ENCODE peak calls at places on chromosomes 2 and 18, in eight cellular contexts. Y, K, L, H, E, W, U and V are unnamed samples.

GRCh38 chr2:164840930-164841718 is 499 bp downstream of the COBLL1 start:
- DNase-seq in Y (no peak), K (peak; percentile 71), L (peak; percentile 12), H (no peak), E (peak; percentile 85), W (peak; percentile 32), U (peak; percentile 86), V (peak; percentile 84)

GRCh38 chr2:143241403-143242088 is 112.3 kb downstream of the ARHGAP15 start:
- DNase-seq in Y (no peak), K (peak; percentile 29), L (no peak), H (no peak), E (no peak), W (no peak), U (no peak), V (no peak)

GRCh38 chr2:179796213-179797007 is 65.0 kb downstream of the ZNF385B start:
- DNase-seq in Y (no peak), K (no peak), L (no peak), H (no peak), E (no peak), W (no peak), U (no peak), V (no peak)

GRCh38 chr2:100742884-100743283 is 77.1 kb upstream of the NPAS2 start:
- DNase-seq in Y (peak; percentile 47), K (peak; percentile 94), L (no peak), H (no peak), E (no peak), W (peak; percentile 98), U (no peak), V (no peak)

GRCh38 chr2:218508299-218508698 is 59.9 kb downstream of the USP37 start:
- DNase-seq in Y (no peak), K (no peak), L (no peak), H (no peak), E (no peak), W (no peak), U (no peak), V (no peak)

GRCh38 chr2:172246649-172247048 is 143.9 kb upstream of the DLX2 start:
- DNase-seq in Y (no peak), K (peak; percentile 53), L (no peak), H (no peak), E (no peak), W (peak; percentile 66), U (no peak), V (no peak)

GRCh38 chr18:23719634-23720201 is 30.5 kb downstream of the LAMA3 start:
- DNase-seq in Y (peak; percentile 47), K (peak; percentile 98), L (peak; percentile 9), H (no peak), E (no peak), W (peak; percentile 98), U (peak; percentile 22), V (no peak)

GRCh38 chr2:172288603-172289002 is 138.8 kb upstream of the ITGA6 start:
- DNase-seq in Y (no peak), K (peak; percentile 54), L (no peak), H (no peak), E (no peak), W (peak; percentile 47), U (peak; percentile 38), V (no peak)

GRCh38 chr2:71454221-71455010 is 1.1 kb downstream of the DYSF start:
- DNase-seq in Y (peak; percentile 86), K (no peak), L (no peak), H (no peak), E (peak; percentile 86), W (no peak), U (no peak), V (peak; percentile 73)

GRCh38 chr18:45103319-45104070 is 422.8 kb downstream of the SETBP1 start:
- DNase-seq in Y (no peak), K (no peak), L (no peak), H (no peak), E (no peak), W (no peak), U (no peak), V (no peak)

GRCh38 chr2:164700390-164700789 is 79.1 kb upstream of the GRB14 start:
- DNase-seq in Y (no peak), K (peak; percentile 39), L (no peak), H (no peak), E (no peak), W (peak; percentile 22), U (no peak), V (no peak)

GRCh38 chr2:42809131-42809875 is 16.9 kb upstream of the HAAO start:
- DNase-seq in Y (no peak), K (no peak), L (no peak), H (no peak), E (peak; percentile 74), W (no peak), U (peak; percentile 50), V (no peak)

GRCh38 chr2:204306667-204307066 is 238.6 kb upstream of the PARD3B start:
- DNase-seq in Y (no peak), K (no peak), L (no peak), H (no peak), E (no peak), W (no peak), U (no peak), V (no peak)

DNA sequence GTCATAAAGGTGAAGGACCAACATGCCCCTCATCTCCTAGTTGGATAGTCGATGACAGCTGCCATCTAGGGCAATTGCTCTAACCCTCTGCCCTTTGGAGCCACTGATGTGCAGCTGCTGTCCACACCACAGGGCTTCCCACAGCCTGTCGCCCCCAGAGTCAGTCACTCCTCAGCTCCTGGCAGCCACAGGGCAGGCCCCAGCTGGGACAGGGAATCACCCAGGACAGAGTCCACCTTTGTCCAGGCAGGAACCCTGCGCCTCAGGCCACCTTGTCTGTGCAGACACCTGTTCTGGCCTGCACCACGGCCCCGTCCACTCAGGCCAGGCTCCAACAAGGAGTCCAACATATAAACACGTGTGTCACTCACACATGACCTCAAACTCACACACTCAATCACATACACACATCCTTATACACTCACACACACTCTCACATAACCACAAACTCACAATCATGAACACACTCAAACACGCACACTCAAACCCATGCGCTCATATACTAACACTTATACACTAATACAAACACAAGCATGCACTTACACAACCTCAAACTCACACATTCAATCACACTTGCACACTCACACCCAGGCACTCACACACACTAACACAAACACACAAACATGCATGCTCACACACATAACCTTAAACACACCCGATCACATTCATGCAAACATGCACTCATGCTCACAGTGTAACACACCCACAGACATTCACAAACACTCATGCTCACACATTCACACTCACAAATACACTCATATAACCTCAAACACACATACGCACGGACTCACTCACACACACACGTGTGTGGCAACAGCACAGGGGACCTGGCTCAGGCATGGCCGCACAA is 29.7 kb downstream of the HDAC4 start:
- DNase-seq in Y (no peak), K (no peak), L (no peak), H (no peak), E (peak; percentile 57), W (no peak), U (no peak), V (no peak)
- H3K4me3 ChIP-seq in Y (no peak overlapping the region), K (no peak overlapping the region), L (no peak overlapping the region), H (no peak overlapping the region), E (no peak overlapping the region), W (no peak overlapping the region), U (no peak overlapping the region), V (no peak overlapping the region)

GRCh38 chr2:240451791-240452470 is 16.5 kb downstream of the GPC1 start:
- DNase-seq in Y (no peak), K (no peak), L (no peak), H (no peak), E (peak; percentile 66), W (no peak), U (no peak), V (peak; percentile 12)
- TF ChIP-seq CTCF in Y (no peak), K (no peak), L (no peak), H (no peak), E (no peak), W (no peak), U (no peak), V (no peak)

GRCh38 chr2:24046599-24046929 is 627 bp downstream of the WDCP start:
- DNase-seq in Y (no peak), K (peak; percentile 5), L (no peak), H (no peak), E (no peak), W (no peak), U (no peak), V (no peak)
- H3K27ac ChIP-seq in Y (no peak overlapping the region), K (no peak overlapping the region), L (peak overlapping the region; percentile 77), H (no peak overlapping the region), E (peak overlapping the region; percentile 75), W (no peak overlapping the region), U (no peak overlapping the region), V (peak overlapping the region; percentile 77)

DNA sequence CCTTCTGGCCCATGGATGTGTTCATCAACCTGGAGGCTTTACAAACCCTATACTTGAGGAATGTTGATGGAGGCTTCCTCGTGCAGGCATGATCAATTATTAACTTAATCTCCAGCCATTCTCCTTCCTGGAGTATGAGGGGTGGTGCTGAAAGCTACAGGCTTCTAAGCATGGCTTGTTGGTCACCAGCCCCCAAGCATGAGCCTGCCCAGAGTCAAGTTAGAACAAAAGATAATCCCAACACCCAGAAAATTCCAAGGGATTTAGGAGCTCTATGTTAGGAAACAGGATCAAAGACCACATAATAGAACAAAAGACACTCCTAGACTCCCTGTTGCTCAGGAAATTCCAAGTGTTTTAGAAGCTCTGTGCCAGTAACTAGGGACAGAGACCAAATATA is 63.1 kb downstream of the FAM171B start:
- DNase-seq in Y (no peak), K (no peak), L (no peak), H (no peak), E (no peak), W (no peak), U (no peak), V (no peak)
- H3K4me3 ChIP-seq in Y (no peak overlapping the region), K (no peak overlapping the region), L (no peak overlapping the region), H (no peak overlapping the region), E (no peak overlapping the region), W (no peak overlapping the region), U (no peak overlapping the region), V (no peak overlapping the region)

DNA sequence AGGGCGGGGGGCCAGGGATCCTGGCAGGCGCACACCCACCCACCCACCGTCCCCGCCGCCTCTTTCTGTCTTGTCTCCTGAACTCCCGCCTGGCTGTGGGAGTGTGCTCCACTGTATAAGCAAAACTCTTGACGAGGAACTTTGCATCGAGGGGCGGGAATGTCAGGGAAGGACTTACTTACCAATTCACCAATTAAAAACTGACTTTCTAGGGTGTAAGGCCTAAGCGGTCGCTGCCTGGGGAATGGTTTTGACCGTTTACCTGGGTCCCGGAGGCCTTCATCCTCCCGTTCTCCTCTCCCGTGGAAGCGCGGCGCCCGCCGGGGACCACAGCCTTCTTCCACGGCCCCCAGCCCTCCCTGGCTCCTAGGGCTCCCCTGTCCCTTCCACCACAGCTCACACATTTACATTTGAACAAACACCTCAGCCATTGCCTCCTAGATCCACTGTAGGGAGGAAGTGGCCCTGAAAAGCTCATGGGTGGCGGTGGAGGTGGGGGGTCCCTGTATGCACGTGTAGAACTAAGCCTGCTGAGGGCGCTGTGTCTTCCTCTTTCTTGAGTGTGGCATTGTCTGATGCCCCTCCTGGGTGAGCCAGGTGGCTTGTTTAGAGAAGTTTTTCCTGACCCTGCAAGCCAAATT is 8.9 kb downstream of the ASIC4 start:
- DNase-seq in Y (no peak), K (peak; percentile 27), L (no peak), H (no peak), E (no peak), W (no peak), U (no peak), V (no peak)
- TF ChIP-seq CTCF in Y (no peak), K (no peak), L (no peak), H (no peak), E (no peak), W (no peak), U (no peak), V (no peak)